ENCODE peak calls at places on chromosomes 2 and 18, in five cellular contexts. One of them, this sample, is unnamed.

GRCh38 chr2:218569038-218569431 is 396 bp downstream of the CNOT9 start:
- DNase-seq in B cell: peak; percentile 76
- DNase-seq in lower lobe of right lung: peak; percentile 61
- DNase-seq in posterior cingulate gyrus: peak; percentile 11
- DNase-seq in central memory CD4-positive, alpha-beta T cell: peak; percentile 52
- DNase-seq in this sample: peak; percentile 60

GRCh38 chr2:124327293-124327692 is 302.2 kb downstream of the CNTNAP5 start:
- DNase-seq in B cell: no peak
- DNase-seq in lower lobe of right lung: no peak
- DNase-seq in posterior cingulate gyrus: no peak
- DNase-seq in central memory CD4-positive, alpha-beta T cell: no peak
- DNase-seq in this sample: no peak

GRCh38 chr2:9990735-9991134 is 39.2 kb downstream of the GRHL1 start:
- DNase-seq in B cell: no peak
- DNase-seq in lower lobe of right lung: no peak
- DNase-seq in posterior cingulate gyrus: no peak
- DNase-seq in central memory CD4-positive, alpha-beta T cell: no peak
- DNase-seq in this sample: no peak

GRCh38 chr2:206164261-206164862 is 4.7 kb downstream of the EEF1B2 start:
- DNase-seq in B cell: peak; percentile 47
- DNase-seq in lower lobe of right lung: no peak
- DNase-seq in posterior cingulate gyrus: no peak
- DNase-seq in central memory CD4-positive, alpha-beta T cell: peak; percentile 16
- DNase-seq in this sample: no peak

GRCh38 chr2:216619411-216620393 is 13.5 kb upstream of the IGFBP2 start:
- DNase-seq in B cell: no peak
- DNase-seq in lower lobe of right lung: no peak
- DNase-seq in posterior cingulate gyrus: no peak
- DNase-seq in central memory CD4-positive, alpha-beta T cell: no peak
- DNase-seq in this sample: no peak

GRCh38 chr18:58005036-58005435 is 39.0 kb upstream of the NEDD4L start:
- DNase-seq in B cell: no peak
- DNase-seq in lower lobe of right lung: no peak
- DNase-seq in posterior cingulate gyrus: no peak
- DNase-seq in central memory CD4-positive, alpha-beta T cell: no peak
- DNase-seq in this sample: no peak

GRCh38 chr2:30074023-30074422 is 72.8 kb upstream of the YPEL5 start:
- DNase-seq in B cell: no peak
- DNase-seq in lower lobe of right lung: no peak
- DNase-seq in posterior cingulate gyrus: no peak
- DNase-seq in central memory CD4-positive, alpha-beta T cell: no peak
- DNase-seq in this sample: no peak

GRCh38 chr2:219129589-219129988 is 31.0 kb downstream of the NHEJ1 start:
- DNase-seq in B cell: no peak
- DNase-seq in lower lobe of right lung: no peak
- DNase-seq in posterior cingulate gyrus: no peak
- DNase-seq in central memory CD4-positive, alpha-beta T cell: no peak
- DNase-seq in this sample: no peak